ENCODE peak calls at places on chromosomes 2 and 18, in ten cellular contexts. L is OCI-LY7; W is H1; P is GM13977; Q is CD8-positive, alpha-beta memory T cell; J is spleen; F is HEK293T; N is iPS-NIHi11; C is H54; T is activated T-cell treated with anti-CD3 and anti-CD28 coated beads for 48 hours. I is an unnamed sample.

GRCh38 chr2:234249873-234250272 is 199.4 kb downstream of the SPP2 start:
- DNase-seq in L (no peak), W (no peak), P (no peak), Q (no peak), J (no peak), F (no peak), N (no peak), C (peak), T (no peak), I (no peak)

GRCh38 chr2:9191044-9191481 is 15.5 kb upstream of the ASAP2 start:
- DNase-seq in L (no peak), W (no peak), P (no peak), Q (no peak), J (peak), F (peak), N (peak), C (no peak), T (no peak), I (no peak)

GRCh38 chr2:40803900-40804299 is 352.0 kb upstream of the SLC8A1 start:
- DNase-seq in L (no peak), W (no peak), P (no peak), Q (no peak), J (no peak), F (no peak), N (no peak), C (no peak), T (no peak), I (no peak)

GRCh38 chr18:75824661-75825060 is 397.2 kb upstream of the SMIM21 start:
- DNase-seq in L (no peak), W (no peak), P (no peak), Q (no peak), J (no peak), F (no peak), N (no peak), C (no peak), T (no peak), I (no peak)

GRCh38 chr2:30446602-30447148 is 371 bp upstream of the LCLAT1 start:
- DNase-seq in L (no peak), W (no peak), P (no peak), Q (no peak), J (no peak), F (no peak), N (no peak), C (peak), T (no peak), I (no peak)

GRCh38 chr2:164061129-164061746 is 325.4 kb upstream of the FIGN start:
- DNase-seq in L (peak), W (peak), P (peak), Q (no peak), J (no peak), F (peak), N (peak), C (peak), T (no peak), I (peak)

GRCh38 chr18:27899893-27900292 is 277.0 kb downstream of the CDH2 start:
- DNase-seq in L (no peak), W (no peak), P (no peak), Q (no peak), J (no peak), F (no peak), N (no peak), C (no peak), T (no peak), I (no peak)

GRCh38 chr2:16128746-16129610 is 188.6 kb downstream of the MYCN start:
- DNase-seq in L (no peak), W (peak), P (no peak), Q (no peak), J (no peak), F (no peak), N (no peak), C (no peak), T (no peak), I (no peak)

GRCh38 chr18:29892960-29893558 is 1149.5 kb downstream of the DSC3 start:
- DNase-seq in L (peak), W (no peak), P (no peak), Q (no peak), J (no peak), F (no peak), N (no peak), C (no peak), T (no peak), I (no peak)

GRCh38 chr18:63775166-63775730 is at the start of gene SERPINB7:
- DNase-seq in L (no peak), W (no peak), P (no peak), Q (no peak), J (no peak), F (no peak), N (no peak), C (peak), T (no peak), I (no peak)

GRCh38 chr2:95670686-95671085 is 78.9 kb downstream of the TRIM43 start:
- DNase-seq in L (no peak), W (no peak), P (no peak), Q (no peak), J (no peak), F (no peak), N (no peak), C (no peak), T (no peak), I (no peak)

GRCh38 chr2:6674381-6674780 is 191.3 kb downstream of the CMPK2 start:
- DNase-seq in L (no peak), W (no peak), P (no peak), Q (no peak), J (no peak), F (no peak), N (no peak), C (no peak), T (no peak), I (no peak)

GRCh38 chr18:47682876-47683275 is 247.6 kb downstream of the SMAD2 start:
- DNase-seq in L (no peak), W (no peak), P (no peak), Q (no peak), J (no peak), F (no peak), N (no peak), C (no peak), T (no peak), I (no peak)